ENCODE peak calls at places on chromosome 3, in five cellular contexts. W is H1, Y is H9, J is IMR-90, P is mesenchymal stem cell. T is an unnamed sample.

GRCh38 chr3:111165411-111165810 is 93.8 kb downstream of the NECTIN3 start:
- DNase-seq in W (no peak), Y (no peak), J (no peak), P (no peak), T (no peak)

GRCh38 chr3:46297658-46298423 is 55.6 kb downstream of the CCR3 start:
- DNase-seq in W (no peak), Y (no peak), J (no peak), P (no peak), T (no peak)

GRCh38 chr3:525415-525814 is 328.9 kb downstream of the CHL1 start:
- DNase-seq in W (no peak), Y (no peak), J (no peak), P (no peak), T (no peak)

GRCh38 chr3:30644615-30645014 is 38.2 kb downstream of the TGFBR2 start:
- DNase-seq in W (no peak), Y (no peak), J (peak), P (peak), T (no peak)

GRCh38 chr3:105812194-105812586 is 56.6 kb downstream of the CBLB start:
- DNase-seq in W (no peak), Y (no peak), J (peak), P (peak), T (no peak)

GRCh38 chr3:135752851-135753250 is 212.7 kb upstream of the PPP2R3A start:
- DNase-seq in W (no peak), Y (no peak), J (no peak), P (no peak), T (peak)

GRCh38 chr3:174430986-174431385 is 428.1 kb upstream of the NAALADL2 start:
- DNase-seq in W (no peak), Y (no peak), J (no peak), P (no peak), T (no peak)

GRCh38 chr3:160707187-160707789 is 30.3 kb downstream of the ARL14 start:
- DNase-seq in W (no peak), Y (no peak), J (peak), P (peak), T (peak)

GRCh38 chr3:15064299-15064834 is 748 bp downstream of the MRPS25 start:
- DNase-seq in W (no peak), Y (no peak), J (peak), P (peak), T (no peak)

GRCh38 chr3:37712918-37713819 is 148.5 kb upstream of the CTDSPL start:
- DNase-seq in W (no peak), Y (no peak), J (peak), P (peak), T (peak)

GRCh38 chr3:184568918-184569829 is 7.6 kb downstream of the EPHB3 start:
- DNase-seq in W (peak), Y (no peak), J (peak), P (peak), T (no peak)

GRCh38 chr3:30779686-30780287 is 114.7 kb downstream of the GADL1 start:
- DNase-seq in W (peak), Y (peak), J (peak), P (peak), T (peak)

GRCh38 chr3:100993309-100993708 is at the start of gene ABI3BP:
- DNase-seq in W (no peak), Y (no peak), J (peak), P (peak), T (no peak)

GRCh38 chr3:72996121-72996472 is 514 bp upstream of the PPP4R2 start:
- DNase-seq in W (no peak), Y (no peak), J (no peak), P (no peak), T (no peak)

GRCh38 chr3:127168271-127168670 is 24.7 kb upstream of the PRR23E start:
- DNase-seq in W (no peak), Y (no peak), J (no peak), P (no peak), T (no peak)

GRCh38 chr3:72912532-72912931 is 24.7 kb downstream of the GXYLT2 start:
- DNase-seq in W (no peak), Y (no peak), J (no peak), P (no peak), T (no peak)

GRCh38 chr3:58540176-58540863 is 3.3 kb upstream of the ACOX2 start:
- DNase-seq in W (no peak), Y (peak), J (no peak), P (no peak), T (no peak)

GRCh38 chr3:141776885-141777284 is 13.7 kb downstream of the GRK7 start:
- DNase-seq in W (no peak), Y (no peak), J (no peak), P (no peak), T (no peak)

GRCh38 chr3:37974121-37974927 is 16.3 kb upstream of the VILL start:
- DNase-seq in W (peak), Y (peak), J (peak), P (peak), T (peak)

GRCh38 chr3:10194328-10195071 is 29.8 kb downstream of the IRAK2 start:
- DNase-seq in W (no peak), Y (no peak), J (no peak), P (peak), T (no peak)

GRCh38 chr3:14425574-14426304 is 23.3 kb downstream of the SLC6A6 start:
- DNase-seq in W (no peak), Y (no peak), J (no peak), P (no peak), T (no peak)

GRCh38 chr3:72892870-72893269 is 5.0 kb downstream of the GXYLT2 start:
- DNase-seq in W (peak), Y (peak), J (no peak), P (no peak), T (no peak)

GRCh38 chr3:129045675-129046036 is 14.9 kb upstream of the GP9 start:
- DNase-seq in W (no peak), Y (peak), J (no peak), P (no peak), T (no peak)

GRCh38 chr3:151890721-151891141 is 17.3 kb downstream of the SUCNR1 start:
- DNase-seq in W (no peak), Y (no peak), J (no peak), P (no peak), T (no peak)
- H2AFZ ChIP-seq in W (no peak), Y (no peak), J (no peak), P (no peak), T (no peak)

DNA sequence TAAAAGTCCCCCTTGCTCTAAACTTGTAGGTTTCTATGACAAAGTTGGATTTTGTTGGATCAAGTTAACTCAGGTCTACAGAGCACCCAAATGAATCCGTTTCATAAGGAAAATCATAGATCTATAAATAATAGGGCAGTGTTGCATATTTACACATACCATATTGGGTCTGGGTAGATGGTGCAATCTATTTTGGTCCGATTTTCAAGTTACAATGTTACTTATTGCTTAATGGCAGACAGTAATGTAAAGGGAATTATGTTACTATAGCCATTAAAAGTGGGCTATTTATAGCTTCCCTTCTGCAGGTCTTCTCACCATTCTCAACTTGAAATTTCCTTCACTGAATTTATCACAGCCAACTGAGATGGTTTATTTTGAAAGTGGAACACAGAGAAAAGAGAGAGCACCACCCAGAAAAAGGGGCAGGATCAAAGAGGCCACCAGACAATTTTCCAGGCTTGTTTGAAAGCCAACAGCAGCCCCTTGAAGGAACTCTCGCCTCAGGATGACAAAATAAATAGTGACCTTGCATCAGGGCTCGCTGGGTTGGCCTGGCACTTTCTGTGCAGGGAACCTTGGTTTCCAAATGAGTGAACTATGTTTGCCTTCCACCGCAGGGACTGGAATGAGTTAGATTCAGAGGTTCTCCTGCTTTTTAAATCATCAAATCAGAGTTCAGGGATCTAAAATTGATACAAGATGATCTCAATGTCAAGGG is 260.2 kb upstream of the HES1 start:
- DNase-seq in W (no peak), Y (no peak), J (no peak), P (no peak), T (no peak)
- H2BK15ac ChIP-seq in W (no peak), Y (no peak), J (no peak), P (no peak), T (no peak)

GRCh38 chr3:32401541-32402052 is 9.9 kb downstream of the CMTM7 start:
- DNase-seq in W (peak), Y (peak), J (peak), P (peak), T (peak)
- H2AFZ ChIP-seq in W (peak), Y (no peak), J (peak), P (peak), T (peak)

GRCh38 chr3:186107148-186108105 is 1.5 kb downstream of the ETV5 start:
- DNase-seq in W (peak), Y (peak), J (peak), P (peak), T (peak)
- H2BK15ac ChIP-seq in W (no peak), Y (no peak), J (peak), P (no peak), T (no peak)

GRCh38 chr3:33128706-33129105 is 14.9 kb downstream of the CRTAP start:
- DNase-seq in W (no peak), Y (no peak), J (peak), P (no peak), T (peak)
- H2AFZ ChIP-seq in W (no peak), Y (no peak), J (no peak), P (no peak), T (no peak)